ENCODE peak calls at places on chromosomes 13 and 19, in four cellular contexts. I is Peyer's patch, P is epithelial cell of proximal tubule, Q is stomach. S is an unnamed sample.

GRCh38 chr19:18839465-18840287 is 7.9 kb downstream of the UPF1 start:
- DNase-seq in I (no peak), Q (peak), P (no peak), S (no peak)

GRCh38 chr13:98202026-98202425 is 25.0 kb upstream of the RNF113B start:
- DNase-seq in P (no peak), I (no peak), Q (peak), S (no peak)

GRCh38 chr19:33280351-33280921 is 21.9 kb downstream of the CEBPA start:
- DNase-seq in I (no peak), Q (no peak), P (no peak), S (no peak)

GRCh38 chr19:13441810-13442512 is 64.3 kb downstream of the CACNA1A start:
- DNase-seq in I (no peak), Q (no peak), P (no peak), S (peak)

GRCh38 chr13:97257228-97257755 is 35.2 kb downstream of the MBNL2 start:
- DNase-seq in I (no peak), P (no peak), Q (no peak), S (no peak)

GRCh38 chr13:33642374-33643065 is 175.4 kb upstream of the RFC3 start:
- DNase-seq in I (no peak), Q (no peak), P (peak), S (peak)

GRCh38 chr13:38223093-38223492 is 126.6 kb upstream of the UFM1 start:
- DNase-seq in Q (no peak), I (no peak), P (no peak), S (no peak)

GRCh38 chr13:67150608-67151007 is 79.5 kb downstream of the PCDH9 start:
- DNase-seq in P (no peak), Q (no peak), I (no peak), S (no peak)

GRCh38 chr13:33590936-33591335 is 227.0 kb upstream of the RFC3 start:
- DNase-seq in I (no peak), P (no peak), Q (no peak), S (no peak)

GRCh38 chr13:105863300-105863699 is 672.2 kb downstream of the EFNB2 start:
- DNase-seq in I (no peak), P (no peak), Q (no peak), S (no peak)

GRCh38 chr19:32220951-32221350 is 124.5 kb upstream of the ZNF507 start:
- DNase-seq in I (no peak), P (no peak), Q (no peak), S (no peak)

GRCh38 chr19:3814648-3815047 is 28.5 kb upstream of the MATK start:
- DNase-seq in Q (no peak), I (no peak), P (no peak), S (no peak)

GRCh38 chr19:56750658-56751057 is 79.1 kb upstream of the ZNF835 start:
- DNase-seq in I (no peak), Q (no peak), P (no peak), S (no peak)

GRCh38 chr19:56751078-56751489 is 79.5 kb upstream of the ZNF835 start:
- DNase-seq in I (no peak), Q (no peak), P (no peak), S (no peak)

GRCh38 chr19:56746367-56746766 is 74.8 kb upstream of the ZNF835 start:
- DNase-seq in Q (no peak), I (no peak), P (no peak), S (no peak)

GRCh38 chr19:56748443-56748842 is 76.9 kb upstream of the ZNF835 start:
- DNase-seq in P (no peak), I (no peak), Q (no peak), S (no peak)
- TF ChIP-seq CTCF in P (peak), I (no peak), Q (peak), S (no peak)

GRCh38 chr19:49070416-49070815 is 2.1 kb downstream of the KCNA7 start:
- DNase-seq in Q (no peak), P (no peak), I (no peak), S (no peak)

GRCh38 chr19:49071860-49072547 is 495 bp downstream of the KCNA7 start:
- DNase-seq in P (no peak), Q (no peak), I (no peak), S (no peak)

GRCh38 chr19:49069026-49069425 is 3.5 kb downstream of the KCNA7 start:
- DNase-seq in Q (no peak), I (no peak), P (no peak), S (no peak)

DNA sequence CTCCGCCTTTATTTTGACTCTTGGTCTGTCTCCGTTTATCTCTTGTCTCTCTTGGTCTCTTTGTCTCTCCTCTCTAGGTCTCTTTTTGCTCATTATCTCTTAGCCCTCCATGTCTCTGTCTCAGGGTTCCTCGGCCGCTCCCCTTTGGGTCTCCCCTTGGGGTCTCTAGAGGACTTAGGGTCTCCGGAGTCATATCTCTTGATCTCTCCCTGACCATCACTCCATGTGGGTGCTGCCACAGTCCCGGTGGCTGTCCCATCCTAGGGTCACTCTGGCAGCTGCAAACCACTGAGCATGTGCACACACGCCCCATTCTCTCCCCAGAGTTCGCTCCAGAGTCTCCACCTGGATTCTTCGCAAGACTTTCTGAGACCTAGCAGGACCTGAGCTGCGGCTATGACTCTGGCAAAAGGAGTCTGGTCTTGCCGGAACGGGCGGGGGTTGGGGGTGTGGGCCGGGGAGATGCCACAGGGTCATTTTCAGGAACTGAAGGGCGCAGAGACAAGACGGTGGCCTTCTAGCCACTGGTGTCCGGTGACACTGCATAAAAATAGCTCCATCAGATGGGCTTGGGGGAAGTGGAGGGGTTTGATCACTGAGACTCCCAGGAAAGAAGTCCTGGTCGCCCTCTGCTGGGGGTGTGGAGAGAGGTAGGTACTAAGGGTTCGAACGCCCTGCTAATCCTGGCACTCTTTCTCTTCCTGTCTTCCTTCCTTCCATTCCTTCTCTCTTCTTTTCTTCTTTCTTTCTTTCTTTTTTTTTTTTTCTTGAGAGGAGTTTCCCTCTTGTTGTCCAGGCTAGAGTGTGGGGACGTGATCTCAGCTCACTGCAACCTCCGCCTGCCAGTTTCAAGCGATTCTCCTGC is 1.2 kb upstream of the KCNA7 start:
- DNase-seq in Q (no peak), P (no peak), I (no peak), S (no peak)
- TF ChIP-seq CTCF in Q (no peak), P (peak), I (no peak), S (peak)

GRCh38 chr19:55641376-55642152 is 762 bp downstream of the ZNF580 start:
- DNase-seq in I (no peak), Q (no peak), P (no peak), S (no peak)
- TF ChIP-seq CTCF in I (no peak), Q (no peak), P (no peak), S (no peak)

DNA sequence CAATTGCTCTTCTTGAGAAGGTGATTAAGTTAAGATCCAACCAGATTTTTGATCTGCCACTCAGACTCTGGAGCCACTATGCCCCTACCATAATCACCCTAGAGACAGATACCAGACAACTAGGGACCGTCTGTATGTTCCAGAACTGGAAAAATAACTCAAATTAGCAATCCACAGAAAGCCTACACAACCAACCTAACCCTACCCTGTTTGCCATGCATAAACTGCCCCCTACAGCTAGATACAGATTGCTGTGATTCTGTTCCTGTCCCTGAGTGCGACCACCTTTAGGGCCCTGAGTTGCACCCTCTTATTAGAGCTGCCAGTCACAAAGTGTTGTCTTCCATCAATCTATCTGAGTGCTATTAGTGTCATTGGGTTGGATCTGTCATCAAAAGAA is 929.8 kb upstream of the SLITRK1 start:
- DNase-seq in P (no peak), Q (no peak), I (no peak), S (no peak)
- TF ChIP-seq CTCF in P (no peak), Q (no peak), I (no peak), S (no peak)

GRCh38 chr19:35154535-35155406 is at the start of gene FXYD5:
- DNase-seq in P (no peak), I (no peak), Q (peak), S (peak)
- TF ChIP-seq CTCF in P (no peak), I (peak), Q (no peak), S (peak)

DNA sequence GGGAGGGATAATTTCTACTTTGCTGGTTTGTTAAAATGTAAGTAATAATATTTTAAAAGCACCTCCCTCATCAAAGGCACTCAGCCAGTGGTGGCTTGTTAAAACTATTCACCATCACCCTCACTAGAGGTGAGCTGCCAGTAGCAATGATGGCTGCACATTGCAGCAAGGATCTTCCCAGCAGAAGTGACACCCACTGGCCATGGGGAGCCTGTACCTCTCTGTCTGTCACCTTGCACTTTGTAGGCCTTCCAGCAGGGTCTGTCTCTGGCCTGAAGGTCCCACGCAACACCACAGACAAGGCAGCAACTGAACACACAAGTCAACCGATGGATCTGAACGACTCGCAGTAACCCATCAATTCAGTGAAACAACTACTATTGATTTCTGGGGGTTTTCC is 47.3 kb upstream of the C13orf42 start:
- DNase-seq in Q (no peak), I (no peak), P (no peak), S (no peak)
- TF ChIP-seq CTCF in Q (no peak), I (no peak), P (no peak), S (no peak)

GRCh38 chr13:110813646-110814624 is 100.4 kb downstream of the ING1 start:
- DNase-seq in P (no peak), I (no peak), Q (no peak), S (no peak)
- TF ChIP-seq CTCF in P (no peak), I (no peak), Q (no peak), S (no peak)

GRCh38 chr19:49682274-49682673 is 5.2 kb downstream of the PRMT1 start:
- DNase-seq in Q (no peak), P (no peak), I (no peak), S (no peak)

GRCh38 chr19:49684983-49685553 is 4.3 kb upstream of the ADM5 start:
- DNase-seq in P (no peak), Q (no peak), I (no peak), S (no peak)

GRCh38 chr19:49685845-49686332 is 3.5 kb upstream of the ADM5 start:
- DNase-seq in Q (no peak), I (no peak), P (no peak), S (no peak)

GRCh38 chr19:49683814-49684250 is 5.6 kb upstream of the ADM5 start:
- DNase-seq in P (no peak), I (no peak), Q (no peak), S (no peak)

DNA sequence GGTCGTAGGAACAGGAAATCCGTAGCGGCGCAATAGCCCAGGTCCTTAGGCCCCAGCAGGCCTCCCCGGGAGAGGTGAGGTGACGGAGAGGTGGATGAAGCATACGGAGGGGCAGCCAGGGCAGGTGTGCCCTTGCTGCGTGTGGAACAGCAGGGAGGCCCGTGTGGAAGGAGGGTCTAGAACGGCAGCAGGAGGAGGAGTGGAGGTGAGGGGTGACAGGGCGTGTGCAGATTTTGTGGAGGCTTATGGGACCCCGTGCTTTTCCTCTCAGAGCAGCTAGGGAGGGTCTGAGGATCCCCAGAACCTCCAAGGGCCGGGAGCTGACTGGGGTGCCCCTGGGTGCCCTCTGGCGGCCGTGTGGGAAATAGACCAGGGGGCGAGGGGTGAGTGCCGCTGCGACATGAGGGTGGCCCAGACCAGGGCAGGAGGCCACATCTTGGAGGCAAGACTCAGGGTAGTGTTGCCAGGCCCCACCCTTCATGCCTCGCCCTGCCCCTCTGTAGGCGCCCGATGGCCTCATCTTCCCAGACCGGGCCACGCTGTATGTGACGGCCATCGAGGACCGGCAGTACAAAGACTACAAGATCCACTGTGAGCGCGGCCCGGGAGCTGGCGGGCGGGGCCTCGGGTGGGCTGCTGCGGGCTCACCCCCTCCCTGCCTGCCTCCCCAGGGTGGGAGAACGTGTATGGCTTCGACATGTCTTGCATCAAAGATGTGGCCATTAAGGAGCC is 5.0 kb upstream of the ADM5 start:
- DNase-seq in I (no peak), Q (no peak), P (no peak), S (no peak)
- TF ChIP-seq CTCF in I (peak), Q (no peak), P (peak), S (peak)

DNA sequence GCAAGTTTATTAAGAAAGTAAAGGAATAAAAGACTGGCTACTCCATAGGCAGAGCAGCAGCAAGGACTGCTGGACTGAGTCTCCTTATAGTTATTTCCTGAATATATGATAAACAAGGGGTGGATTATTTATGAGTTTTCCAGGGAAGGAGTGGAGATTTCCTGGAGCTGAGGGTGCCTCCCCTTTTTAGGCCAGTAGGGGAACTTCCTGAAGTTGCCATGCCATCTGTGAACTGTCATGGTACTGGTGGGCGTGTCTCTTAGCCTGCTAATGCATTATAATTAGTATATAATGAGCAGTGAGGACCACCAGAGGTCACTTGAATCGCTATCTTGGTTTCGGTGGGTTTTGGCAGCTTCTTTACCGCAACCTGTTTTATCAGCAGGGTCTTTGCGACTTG is 13.5 kb downstream of the ZSCAN5A start:
- DNase-seq in I (no peak), Q (no peak), P (no peak), S (no peak)
- TF ChIP-seq CTCF in I (no peak), Q (no peak), P (no peak), S (no peak)

DNA sequence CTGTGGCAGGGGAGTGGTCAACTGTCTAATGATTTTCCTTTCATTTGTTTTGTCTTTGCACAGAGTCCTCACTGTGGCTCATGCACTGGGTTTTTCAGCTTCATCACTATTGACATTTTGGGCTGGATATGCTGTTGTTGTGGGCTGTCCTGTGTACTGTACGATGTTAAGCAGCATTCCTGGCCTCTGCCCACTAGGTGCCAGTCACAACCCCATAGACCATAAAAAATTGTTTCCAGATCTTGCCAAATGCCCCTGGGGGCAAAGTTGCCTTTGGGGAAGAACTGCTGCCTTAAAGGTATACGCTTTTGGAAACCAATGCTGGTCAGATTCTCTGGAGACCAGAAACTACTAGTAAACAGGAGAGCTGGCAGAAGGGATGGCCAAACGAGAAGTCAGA is 310.4 kb downstream of the SPRY2 start:
- DNase-seq in P (no peak), Q (no peak), I (peak), S (no peak)
- TF ChIP-seq CTCF in P (peak), Q (peak), I (peak), S (no peak)